ENCODE peak calls at places on chromosome 7, in seven cellular contexts. N is H9; H is activated T-cell treated with anti-CD3 and anti-CD28 coated beads for 1 hour; A is SJSA1; M is left cardiac atrium; I is central memory CD8-positive, alpha-beta T cell; P is fibroblast of gingiva. R is an unnamed sample.

GRCh38 chr7:26853788-26854393 is 10.5 kb downstream of the SKAP2 start:
- DNase-seq in N (no peak), A (peak), I (no peak), M (no peak), H (no peak), P (peak), R (no peak)

GRCh38 chr7:90719159-90719558 is 123.0 kb downstream of the CDK14 start:
- DNase-seq in N (no peak), I (no peak), P (no peak), A (no peak), M (no peak), H (no peak), R (no peak)

GRCh38 chr7:137753067-137753466 is 93.7 kb downstream of the DGKI start:
- DNase-seq in P (no peak), A (no peak), N (no peak), H (no peak), I (no peak), M (no peak), R (no peak)

GRCh38 chr7:5139998-5140397 is 50.0 kb upstream of the WIPI2 start:
- DNase-seq in P (no peak), H (no peak), I (no peak), N (peak), M (peak), A (no peak), R (peak)

GRCh38 chr7:7051221-7051877 is 131.0 kb upstream of the C1GALT1 start:
- DNase-seq in M (no peak), P (peak), A (no peak), N (no peak), H (no peak), I (no peak), R (no peak)

GRCh38 chr7:31101544-31101943 is 49.4 kb downstream of the ADCYAP1R1 start:
- DNase-seq in A (no peak), P (no peak), I (no peak), M (no peak), N (no peak), H (no peak), R (no peak)

GRCh38 chr7:134478707-134479106 is 19.8 kb upstream of the AKR1B1 start:
- DNase-seq in N (no peak), P (peak), I (no peak), M (no peak), A (no peak), H (no peak), R (no peak)

GRCh38 chr7:106022193-106022821 is 59.2 kb downstream of the CDHR3 start:
- DNase-seq in H (peak), A (no peak), P (no peak), M (no peak), N (no peak), I (peak), R (peak)

GRCh38 chr7:36148422-36149065 is 4.5 kb upstream of the EEPD1 start:
- DNase-seq in H (no peak), M (no peak), N (no peak), I (no peak), A (no peak), P (no peak), R (no peak)

GRCh38 chr7:90155206-90155605 is 937 bp downstream of the STEAP1 start:
- DNase-seq in A (no peak), M (no peak), P (peak), N (no peak), H (no peak), I (no peak), R (no peak)

GRCh38 chr7:28921822-28922221 is 36.3 kb downstream of the TRIL start:
- DNase-seq in I (peak), N (peak), A (peak), P (peak), M (no peak), H (no peak), R (peak)

GRCh38 chr7:158602041-158602440 is 14.4 kb upstream of the PTPRN2 start:
- DNase-seq in P (no peak), M (no peak), A (no peak), I (no peak), H (no peak), N (no peak), R (no peak)

GRCh38 chr7:107439025-107439424 is 30.8 kb upstream of the GPR22 start:
- DNase-seq in A (no peak), N (no peak), I (no peak), H (no peak), M (no peak), P (no peak), R (no peak)

GRCh38 chr7:92837214-92837749 is 909 bp upstream of the CDK6 start:
- DNase-seq in N (no peak), I (no peak), M (no peak), P (no peak), H (no peak), A (peak), R (no peak)

GRCh38 chr7:44819292-44819691 is 22.8 kb downstream of the PPIA start:
- DNase-seq in A (no peak), N (no peak), H (no peak), P (no peak), I (no peak), M (no peak), R (no peak)

GRCh38 chr7:28163955-28164354 is 16.6 kb downstream of the JAZF1 start:
- DNase-seq in A (no peak), H (no peak), P (peak), M (no peak), I (no peak), N (no peak), R (no peak)

GRCh38 chr7:988426-988911 is 5.5 kb downstream of the CYP2W1 start:
- DNase-seq in N (no peak), M (no peak), P (no peak), A (no peak), H (no peak), I (no peak), R (no peak)

GRCh38 chr7:131861620-131862346 is 305.4 kb upstream of the PODXL start:
- DNase-seq in I (no peak), P (no peak), M (no peak), N (no peak), A (peak), H (no peak), R (no peak)

GRCh38 chr7:121446526-121446925 is 50.4 kb upstream of the FAM3C start:
- DNase-seq in M (no peak), A (no peak), P (no peak), H (no peak), N (no peak), I (no peak), R (no peak)

GRCh38 chr7:5594616-5595544 is 171.2 kb upstream of the TNRC18 start:
- DNase-seq in P (peak), M (no peak), H (no peak), N (peak), A (peak), I (no peak), R (no peak)

GRCh38 chr7:51148216-51148615 is 168.4 kb downstream of the COBL start:
- DNase-seq in M (no peak), P (no peak), N (no peak), A (no peak), H (no peak), I (no peak), R (no peak)

GRCh38 chr7:31948041-31948440 is 122.2 kb downstream of the PDE1C start:
- DNase-seq in H (no peak), P (peak), N (no peak), A (peak), I (no peak), M (no peak), R (no peak)

GRCh38 chr7:28782362-28782761 is 175.8 kb downstream of the TRIL start:
- DNase-seq in M (no peak), N (no peak), I (no peak), H (no peak), P (no peak), A (no peak), R (no peak)

GRCh38 chr7:122248472-122248871 is 56.1 kb downstream of the FEZF1 start:
- DNase-seq in I (no peak), H (no peak), P (no peak), N (no peak), M (no peak), A (no peak), R (no peak)

GRCh38 chr7:128044064-128044463 is 12.8 kb upstream of the LRRC4 start:
- DNase-seq in N (no peak), H (no peak), M (no peak), A (no peak), I (no peak), P (no peak), R (no peak)

GRCh38 chr7:39535064-39535463 is 31.1 kb upstream of the YAE1 start:
- DNase-seq in N (no peak), A (no peak), M (no peak), H (no peak), P (no peak), I (no peak), R (no peak)

GRCh38 chr7:8190121-8190895 is 71.7 kb downstream of the ICA1 start:
- DNase-seq in H (peak), I (peak), A (no peak), N (no peak), P (peak), M (peak), R (peak)

GRCh38 chr7:31123726-31124125 is 71.6 kb downstream of the ADCYAP1R1 start:
- DNase-seq in M (no peak), I (no peak), P (no peak), N (no peak), A (no peak), H (no peak), R (no peak)

R was measured in DND-41.